ENCODE peak calls at places on chromosome 5, in eight cellular contexts. Z is fibroblast of the aortic adventitia, H is ovary, K is omental fat pad, I is heart right ventricle, Q is Panc1, P is stomach, S is cardiac muscle cell. D is an unnamed sample.

GRCh38 chr5:15719784-15720183 is 219.8 kb downstream of the FBXL7 start:
- DNase-seq in Z (no peak), H (no peak), K (no peak), I (no peak), Q (no peak), P (no peak), S (peak), D (no peak)

GRCh38 chr5:142597546-142598337 is 88.1 kb downstream of the FGF1 start:
- DNase-seq in Z (peak), H (no peak), K (no peak), I (no peak), Q (peak), P (peak), S (peak), D (no peak)

GRCh38 chr5:82100303-82101077 is 128.7 kb downstream of the ATG10 start:
- DNase-seq in Z (no peak), H (no peak), K (no peak), I (no peak), Q (no peak), P (no peak), S (no peak), D (peak)

GRCh38 chr5:96861044-96861443 is 15.3 kb upstream of the ERAP2 start:
- DNase-seq in Z (no peak), H (no peak), K (no peak), I (no peak), Q (no peak), P (no peak), S (no peak), D (no peak)

GRCh38 chr5:128271859-128272446 is 188.4 kb downstream of the SLC12A2 start:
- DNase-seq in Z (peak), H (no peak), K (no peak), I (no peak), Q (peak), P (no peak), S (peak), D (no peak)

GRCh38 chr5:65704608-65705239 is 17.2 kb downstream of the SGTB start:
- DNase-seq in Z (no peak), H (no peak), K (no peak), I (no peak), Q (no peak), P (no peak), S (no peak), D (no peak)

GRCh38 chr5:61450880-61451279 is 118.8 kb downstream of the ZSWIM6 start:
- DNase-seq in Z (peak), H (no peak), K (no peak), I (no peak), Q (peak), P (no peak), S (peak), D (no peak)

GRCh38 chr5:138032028-138032571 is 779 bp downstream of the FAM13B start:
- DNase-seq in Z (peak), H (peak), K (no peak), I (peak), Q (no peak), P (peak), S (peak), D (peak)

GRCh38 chr5:153972240-153972639 is 66.5 kb downstream of the FAM114A2 start:
- DNase-seq in Z (no peak), H (no peak), K (no peak), I (no peak), Q (no peak), P (no peak), S (no peak), D (no peak)

GRCh38 chr5:110159202-110159601 is 469.5 kb downstream of the MAN2A1 start:
- DNase-seq in Z (peak), H (no peak), K (no peak), I (no peak), Q (no peak), P (no peak), S (peak), D (no peak)

GRCh38 chr5:16733597-16733996 is 116.8 kb upstream of the RETREG1 start:
- DNase-seq in Z (no peak), H (no peak), K (no peak), I (no peak), Q (no peak), P (no peak), S (no peak), D (no peak)

GRCh38 chr5:154196955-154197652 is 6.6 kb downstream of the GALNT10 start:
- DNase-seq in Z (peak), H (no peak), K (no peak), I (no peak), Q (no peak), P (no peak), S (peak), D (no peak)

GRCh38 chr5:76675364-76675763 is 40.6 kb upstream of the F2R start:
- DNase-seq in Z (no peak), H (no peak), K (no peak), I (no peak), Q (no peak), P (no peak), S (no peak), D (no peak)

DNA sequence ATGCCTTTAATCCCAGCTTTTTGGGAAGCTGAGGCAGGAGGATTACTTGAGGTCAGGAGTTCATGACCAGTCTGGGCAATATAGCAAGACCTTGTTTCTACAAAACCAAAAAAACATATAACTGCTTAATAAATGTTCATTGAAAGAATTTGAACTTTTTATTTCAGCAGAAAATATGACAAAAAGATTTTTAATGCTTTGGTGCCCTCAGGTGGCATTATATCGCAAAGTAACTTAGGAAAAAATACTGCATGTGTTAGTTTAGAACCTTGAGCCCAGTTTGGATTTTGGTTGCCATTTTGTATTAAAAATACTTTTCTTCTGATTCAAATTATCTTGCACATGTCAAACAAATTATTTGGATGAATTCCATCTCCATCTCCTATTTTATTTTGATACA is 103.2 kb downstream of the GPBP1 start:
- DNase-seq in Z (peak), H (no peak), K (no peak), I (no peak), Q (no peak), P (no peak), S (peak), D (peak)
- TF ChIP-seq CTCF in Z (peak), H (no peak), K (no peak), I (peak), Q (peak), P (no peak), S (peak), D (no peak)

GRCh38 chr5:350355-350754 is 28.8 kb downstream of the AHRR start:
- DNase-seq in Z (no peak), H (no peak), K (no peak), I (no peak), Q (no peak), P (no peak), S (no peak), D (peak)
- TF ChIP-seq CTCF in Z (no peak), H (no peak), K (no peak), I (no peak), Q (no peak), P (no peak), S (peak), D (no peak)

GRCh38 chr5:170631471-170632195 is 127.8 kb downstream of the KCNIP1 start:
- DNase-seq in Z (no peak), H (peak), K (no peak), I (peak), Q (no peak), P (no peak), S (peak), D (no peak)
- TF ChIP-seq CTCF in Z (no peak), H (no peak), K (no peak), I (no peak), Q (peak), P (no peak), S (peak), D (no peak)

GRCh38 chr5:44860267-44860666 is 51.5 kb downstream of the MRPS30 start:
- DNase-seq in Z (no peak), H (no peak), K (no peak), I (no peak), Q (no peak), P (no peak), S (no peak), D (no peak)

GRCh38 chr5:44868541-44868940 is 59.8 kb downstream of the MRPS30 start:
- DNase-seq in Z (no peak), H (no peak), K (no peak), I (no peak), Q (no peak), P (no peak), S (no peak), D (no peak)

GRCh38 chr5:44862808-44863207 is 54.1 kb downstream of the MRPS30 start:
- DNase-seq in Z (peak), H (no peak), K (no peak), I (no peak), Q (no peak), P (no peak), S (no peak), D (peak)
- TF ChIP-seq CTCF in Z (peak), H (no peak), K (no peak), I (peak), Q (peak), P (no peak), S (no peak), D (no peak)

DNA sequence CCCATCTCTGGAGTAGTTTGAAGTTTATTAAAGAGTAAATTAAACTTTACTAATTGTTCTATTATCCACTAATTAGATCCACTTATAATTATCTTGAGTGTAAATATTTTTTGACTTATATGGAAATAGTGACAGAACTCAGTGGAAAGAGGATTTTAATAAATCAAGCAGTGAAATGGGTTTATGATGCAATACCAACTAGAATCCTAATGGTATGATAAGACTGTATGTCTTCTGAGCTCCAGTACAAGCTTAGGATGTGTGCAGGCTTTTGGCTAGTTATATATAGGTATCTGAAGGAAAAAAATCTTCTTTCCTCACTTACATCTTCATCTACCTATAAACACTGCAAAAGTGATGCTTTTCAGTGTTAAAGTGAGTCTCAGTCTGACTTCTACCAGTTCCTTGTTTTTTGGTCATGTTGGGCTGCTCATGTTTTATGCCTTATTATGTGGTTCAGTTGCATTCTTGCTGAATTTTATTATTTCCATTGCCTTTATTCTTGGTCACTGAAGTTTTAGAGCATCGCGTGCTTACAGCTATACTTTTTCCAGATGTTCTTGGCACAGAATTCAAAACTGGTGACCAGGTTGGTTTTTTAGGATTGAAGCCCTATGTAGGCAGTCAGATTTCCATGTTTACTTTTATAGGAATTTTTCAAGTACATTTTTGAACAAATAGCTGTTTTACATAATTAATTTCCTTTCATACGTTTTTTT is 30.5 kb downstream of the XRCC4 start:
- DNase-seq in Z (no peak), H (no peak), K (no peak), I (no peak), Q (no peak), P (no peak), S (no peak), D (no peak)
- TF ChIP-seq CTCF in Z (no peak), H (no peak), K (no peak), I (no peak), Q (no peak), P (no peak), S (no peak), D (no peak)

DNA sequence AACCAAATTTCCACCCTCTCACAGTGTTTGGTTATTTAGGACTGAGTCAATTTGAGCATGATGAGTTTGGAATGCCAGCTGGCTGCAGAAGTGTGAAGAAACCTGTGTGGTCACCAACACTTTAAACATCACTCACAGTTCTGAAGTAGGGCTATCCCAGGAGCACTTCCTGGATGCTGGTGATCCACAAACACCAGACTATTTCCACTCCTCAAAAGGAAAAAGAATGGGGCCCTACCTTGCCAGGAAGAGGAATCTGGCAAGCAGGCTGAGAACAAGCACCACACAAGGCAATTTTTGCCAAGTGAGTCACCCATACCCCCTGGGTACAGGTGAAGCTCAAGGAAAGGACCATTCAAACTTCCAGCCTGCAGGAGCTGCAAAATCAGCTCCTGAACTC is 294.2 kb upstream of the PTGER4 start:
- DNase-seq in Z (no peak), H (no peak), K (no peak), I (no peak), Q (peak), P (no peak), S (no peak), D (no peak)
- TF ChIP-seq CTCF in Z (no peak), H (no peak), K (no peak), I (no peak), Q (no peak), P (no peak), S (no peak), D (no peak)

GRCh38 chr5:54229041-54229780 is 81.2 kb downstream of the ARL15 start:
- DNase-seq in Z (peak), H (peak), K (peak), I (peak), Q (no peak), P (peak), S (peak), D (peak)
- TF ChIP-seq CTCF in Z (peak), H (no peak), K (peak), I (peak), Q (peak), P (peak), S (peak), D (peak)

GRCh38 chr5:179129607-179130071 is 69.5 kb downstream of the ZNF354C start:
- DNase-seq in Z (no peak), H (no peak), K (no peak), I (no peak), Q (no peak), P (no peak), S (no peak), D (no peak)
- TF ChIP-seq CTCF in Z (no peak), H (no peak), K (no peak), I (no peak), Q (no peak), P (no peak), S (no peak), D (no peak)

D was measured in GM20000.